ENCODE peak calls at places on chromosomes 13 and 19, in nine cellular contexts. A is NCI-H1930, Q is uterus, V is IMR-90, K is left lung, W is A549, M is hypothalamus, P is transverse colon, L is cortex of kidney. C is an unnamed sample.
A peak's percentile ranks its signal among the peaks of the same experiment; 100 is the strongest.

GRCh38 chr19:5078666-5079409 is 109.9 kb downstream of the KDM4B start:
- DNase-seq in A (no peak), Q (no peak), V (no peak), K (no peak), W (no peak), M (no peak), P (no peak), L (no peak), C (no peak)

GRCh38 chr13:34208326-34208725 is 390.4 kb downstream of the RFC3 start:
- DNase-seq in A (no peak), Q (no peak), V (peak; percentile 21), K (no peak), W (no peak), M (no peak), P (no peak), L (no peak), C (no peak)

GRCh38 chr13:26760835-26761582 is 423 bp upstream of the GPR12 start:
- DNase-seq in A (no peak), Q (no peak), V (no peak), K (no peak), W (no peak), M (no peak), P (no peak), L (no peak), C (no peak)

GRCh38 chr19:50465986-50466771 is 10.1 kb upstream of the EMC10 start:
- DNase-seq in A (no peak), Q (no peak), V (no peak), K (peak; percentile 80), W (peak; percentile 49), M (no peak), P (peak; percentile 69), L (no peak), C (no peak)

GRCh38 chr19:342128-342455 is 2.5 kb downstream of the MIER2 start:
- DNase-seq in A (no peak), Q (no peak), V (no peak), K (peak; percentile 63), W (no peak), M (no peak), P (no peak), L (no peak), C (no peak)

GRCh38 chr13:52827839-52828238 is 20.6 kb downstream of the PCDH8 start:
- DNase-seq in A (no peak), Q (no peak), V (no peak), K (no peak), W (no peak), M (no peak), P (no peak), L (no peak), C (no peak)

GRCh38 chr13:28147489-28147888 is 9.1 kb downstream of the PAN3 start:
- DNase-seq in A (no peak), Q (no peak), V (peak; percentile 30), K (no peak), W (no peak), M (no peak), P (no peak), L (no peak), C (no peak)

GRCh38 chr13:108621421-108621820 is 8.0 kb upstream of the MYO16 start:
- DNase-seq in A (no peak), Q (no peak), V (no peak), K (no peak), W (no peak), M (no peak), P (no peak), L (no peak), C (no peak)

GRCh38 chr13:41791056-41791455 is 169.9 kb downstream of the VWA8 start:
- DNase-seq in A (no peak), Q (no peak), V (peak; percentile 24), K (no peak), W (no peak), M (no peak), P (no peak), L (no peak), C (no peak)

GRCh38 chr19:19554074-19555023 is 16.3 kb downstream of the CILP2 start:
- DNase-seq in A (no peak), Q (no peak), V (peak; percentile 21), K (peak; percentile 93), W (no peak), M (no peak), P (peak; percentile 62), L (no peak), C (no peak)

GRCh38 chr13:34458756-34459462 is 483.2 kb upstream of the NBEA start:
- DNase-seq in A (no peak), Q (peak; percentile 19), V (no peak), K (no peak), W (peak; percentile 4), M (no peak), P (no peak), L (no peak), C (no peak)

GRCh38 chr13:111051656-111052232 is 63.4 kb upstream of the ARHGEF7 start:
- DNase-seq in A (peak; percentile 49), Q (no peak), V (no peak), K (peak; percentile 28), W (no peak), M (no peak), P (no peak), L (no peak), C (no peak)

GRCh38 chr19:38774181-38774950 is 1.0 kb upstream of the LGALS7 start:
- DNase-seq in A (no peak), Q (no peak), V (no peak), K (no peak), W (no peak), M (no peak), P (no peak), L (no peak), C (no peak)

GRCh38 chr19:10118960-10119359 is 739 bp downstream of the EIF3G start:
- DNase-seq in A (no peak), Q (no peak), V (no peak), K (no peak), W (no peak), M (no peak), P (no peak), L (no peak), C (no peak)

GRCh38 chr13:51797664-51798488 is 6.1 kb downstream of the DHRS12 start:
- DNase-seq in A (peak; percentile 54), Q (peak; percentile 65), V (peak; percentile 69), K (no peak), W (peak; percentile 67), M (no peak), P (peak; percentile 51), L (no peak), C (peak; percentile 50)

GRCh38 chr13:27415116-27415515 is 9.3 kb upstream of the GTF3A start:
- DNase-seq in A (no peak), Q (no peak), V (no peak), K (no peak), W (no peak), M (no peak), P (no peak), L (no peak), C (no peak)

GRCh38 chr13:31982540-31982939 is 49.0 kb upstream of the FRY start:
- DNase-seq in A (peak; percentile 22), Q (no peak), V (peak; percentile 95), K (no peak), W (peak; percentile 76), M (no peak), P (peak; percentile 45), L (no peak), C (no peak)

GRCh38 chr19:8127311-8127710 is 22.1 kb downstream of the FBN3 start:
- DNase-seq in A (no peak), Q (no peak), V (no peak), K (no peak), W (no peak), M (no peak), P (no peak), L (no peak), C (no peak)

GRCh38 chr19:44689290-44690130 is 9.4 kb upstream of the CEACAM16 start:
- DNase-seq in A (no peak), Q (peak; percentile 69), V (peak; percentile 72), K (peak; percentile 92), W (peak; percentile 95), M (peak; percentile 11), P (peak; percentile 85), L (no peak), C (peak; percentile 62)

GRCh38 chr13:33188093-33188882 is 97.3 kb downstream of the STARD13 start:
- DNase-seq in A (no peak), Q (no peak), V (peak; percentile 57), K (no peak), W (no peak), M (no peak), P (no peak), L (no peak), C (peak; percentile 74)

GRCh38 chr19:19459099-19459498 is 53.6 kb downstream of the GATAD2A start:
- DNase-seq in A (no peak), Q (no peak), V (peak; percentile 73), K (no peak), W (no peak), M (no peak), P (no peak), L (no peak), C (no peak)

GRCh38 chr19:33629826-33630375 is 8.1 kb downstream of the CHST8 start:
- DNase-seq in A (no peak), Q (no peak), V (no peak), K (no peak), W (no peak), M (no peak), P (no peak), L (no peak), C (no peak)

GRCh38 chr13:68275758-68276157 is 1045.6 kb upstream of the PCDH9 start:
- DNase-seq in A (no peak), Q (no peak), V (no peak), K (no peak), W (no peak), M (no peak), P (no peak), L (no peak), C (no peak)

GRCh38 chr13:113882266-113882627 is 18.4 kb upstream of the GAS6 start:
- DNase-seq in A (no peak), Q (peak; percentile 74), V (no peak), K (no peak), W (no peak), M (no peak), P (no peak), L (no peak), C (no peak)

GRCh38 chr19:18895828-18896341 is at the start of gene CERS1:
- DNase-seq in A (no peak), Q (no peak), V (no peak), K (no peak), W (no peak), M (no peak), P (no peak), L (no peak), C (no peak)

GRCh38 chr13:80116107-80116506 is 224.8 kb downstream of the SPRY2 start:
- DNase-seq in A (no peak), Q (no peak), V (peak; percentile 88), K (no peak), W (no peak), M (no peak), P (no peak), L (no peak), C (no peak)

GRCh38 chr19:54281008-54281728 is at the start of gene LILRB2:
- DNase-seq in A (no peak), Q (no peak), V (no peak), K (no peak), W (no peak), M (no peak), P (no peak), L (no peak), C (no peak)

GRCh38 chr19:14554382-14554812 is 17.5 kb downstream of the NDUFB7 start:
- DNase-seq in A (no peak), Q (no peak), V (no peak), K (no peak), W (no peak), M (no peak), P (peak; percentile 30), L (no peak), C (no peak)

GRCh38 chr13:112973577-112973951 is 4.5 kb downstream of the MCF2L start:
- DNase-seq in A (no peak), Q (no peak), V (no peak), K (peak; percentile 75), W (no peak), M (no peak), P (peak; percentile 3), L (no peak), C (no peak)

C was measured in GM06990.